ENCODE peak calls at places on chromosome 21, in ten cellular contexts. K, O, R, B, W, Q, N, P, Z and I are unnamed samples.

GRCh38 chr21:36203603-36203889 is 46.9 kb downstream of the DOP1B start:
- DNase-seq in K (no peak), O (peak; percentile 12), R (no peak), B (no peak), W (peak; percentile 54), Q (peak; percentile 64), N (no peak), P (no peak), Z (peak; percentile 70), I (peak; percentile 78)

GRCh38 chr21:22763442-22763841 is 1765.2 kb downstream of the NCAM2 start:
- DNase-seq in K (no peak), O (no peak), R (no peak), B (no peak), W (no peak), Q (no peak), N (no peak), P (no peak), Z (no peak), I (no peak)

GRCh38 chr21:20739421-20739820 is 258.8 kb upstream of the NCAM2 start:
- DNase-seq in K (no peak), O (no peak), R (no peak), B (no peak), W (no peak), Q (no peak), N (no peak), P (no peak), Z (no peak), I (no peak)

GRCh38 chr21:20443558-20444155 is 554.6 kb upstream of the NCAM2 start:
- DNase-seq in K (no peak), O (no peak), R (no peak), B (no peak), W (no peak), Q (no peak), N (no peak), P (no peak), Z (no peak), I (no peak)

GRCh38 chr21:32795376-32795775 is 23.8 kb upstream of the PAXBP1 start:
- DNase-seq in K (no peak), O (no peak), R (no peak), B (no peak), W (no peak), Q (no peak), N (no peak), P (no peak), Z (no peak), I (no peak)

GRCh38 chr21:46151261-46151988 is 4.0 kb downstream of the FTCD start:
- DNase-seq in K (no peak), O (no peak), R (no peak), B (peak; percentile 8), W (peak; percentile 32), Q (no peak), N (peak; percentile 47), P (peak; percentile 20), Z (no peak), I (no peak)

GRCh38 chr21:29300547-29301138 is 1.9 kb downstream of the BACH1 start:
- DNase-seq in K (no peak), O (peak; percentile 82), R (no peak), B (no peak), W (no peak), Q (peak; percentile 18), N (no peak), P (no peak), Z (peak; percentile 79), I (no peak)

GRCh38 chr21:20997308-20997632 is 939 bp upstream of the NCAM2 start:
- DNase-seq in K (no peak), O (no peak), R (no peak), B (no peak), W (no peak), Q (peak; percentile 1), N (no peak), P (peak; percentile 27), Z (no peak), I (no peak)

GRCh38 chr21:26964379-26964778 is 2.5 kb downstream of the ADAMTS5 start:
- DNase-seq in K (peak; percentile 33), O (no peak), R (peak; percentile 52), B (peak; percentile 15), W (no peak), Q (peak; percentile 26), N (no peak), P (peak; percentile 73), Z (no peak), I (peak; percentile 97)

GRCh38 chr21:19557046-19557445 is 1153.5 kb upstream of the TMPRSS15 start:
- DNase-seq in K (no peak), O (no peak), R (no peak), B (no peak), W (no peak), Q (no peak), N (no peak), P (no peak), Z (no peak), I (no peak)

GRCh38 chr21:38752051-38752505 is 53.7 kb upstream of the ETS2 start:
- DNase-seq in K (no peak), O (no peak), R (no peak), B (no peak), W (no peak), Q (no peak), N (no peak), P (no peak), Z (no peak), I (no peak)

GRCh38 chr21:38742580-38743260 is 63.0 kb upstream of the ETS2 start:
- DNase-seq in K (no peak), O (no peak), R (no peak), B (no peak), W (no peak), Q (no peak), N (no peak), P (no peak), Z (no peak), I (no peak)

GRCh38 chr21:38751379-38752050 is 54.2 kb upstream of the ETS2 start:
- DNase-seq in K (no peak), O (no peak), R (peak; percentile 47), B (peak; percentile 63), W (no peak), Q (peak; percentile 85), N (peak; percentile 81), P (peak; percentile 70), Z (no peak), I (no peak)

GRCh38 chr21:38743772-38744529 is 61.8 kb upstream of the ETS2 start:
- DNase-seq in K (no peak), O (no peak), R (peak; percentile 44), B (no peak), W (no peak), Q (no peak), N (no peak), P (no peak), Z (no peak), I (no peak)

DNA sequence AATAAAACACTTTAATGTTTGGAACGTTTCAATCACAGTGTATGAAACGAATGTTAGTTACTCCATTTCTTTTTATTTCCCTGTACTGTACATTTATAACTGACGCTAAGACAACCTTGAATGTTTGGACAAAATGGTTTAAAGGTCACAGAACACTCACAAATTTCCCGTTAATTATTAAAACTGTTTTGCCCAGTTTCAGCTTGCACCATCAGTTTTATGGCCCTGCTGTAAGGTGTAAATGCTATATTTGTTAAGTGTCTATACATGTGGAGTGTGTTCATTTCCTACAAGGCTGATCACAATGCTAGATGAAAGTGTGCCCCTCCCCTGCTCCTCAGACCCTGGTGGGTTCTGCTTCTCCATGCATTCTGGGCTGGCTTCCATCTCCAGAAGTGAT is 57.9 kb upstream of the ETS2 start:
- DNase-seq in K (no peak), O (no peak), R (no peak), B (no peak), W (no peak), Q (no peak), N (no peak), P (no peak), Z (no peak), I (no peak)
- TF ChIP-seq CTCF in K (no peak), O (no peak), R (no peak), B (no peak), W (no peak), Q (no peak), N (no peak), P (no peak), Z (no peak), I (no peak)

GRCh38 chr21:25887646-25888321 is 153.0 kb downstream of the GABPA start:
- DNase-seq in K (peak; percentile 80), O (no peak), R (no peak), B (no peak), W (no peak), Q (no peak), N (no peak), P (no peak), Z (no peak), I (no peak)

GRCh38 chr21:25888711-25889110 is 153.9 kb downstream of the GABPA start:
- DNase-seq in K (no peak), O (no peak), R (no peak), B (no peak), W (no peak), Q (no peak), N (no peak), P (no peak), Z (no peak), I (no peak)

GRCh38 chr21:25885880-25886279 is 151.1 kb downstream of the GABPA start:
- DNase-seq in K (no peak), O (no peak), R (no peak), B (no peak), W (no peak), Q (no peak), N (no peak), P (no peak), Z (no peak), I (no peak)

GRCh38 chr21:25885405-25885804 is 150.6 kb downstream of the GABPA start:
- DNase-seq in K (no peak), O (no peak), R (no peak), B (no peak), W (no peak), Q (no peak), N (no peak), P (no peak), Z (no peak), I (no peak)

GRCh38 chr21:25887166-25887565 is 152.4 kb downstream of the GABPA start:
- DNase-seq in K (peak; percentile 68), O (no peak), R (no peak), B (no peak), W (no peak), Q (no peak), N (no peak), P (no peak), Z (no peak), I (no peak)
- TF ChIP-seq CTCF in K (no peak), O (peak; percentile 23), R (no peak), B (no peak), W (no peak), Q (peak; percentile 16), N (no peak), P (peak; percentile 4), Z (no peak), I (no peak)

GRCh38 chr21:14862794-14863720 is 201.7 kb downstream of the NRIP1 start:
- DNase-seq in K (no peak), O (no peak), R (no peak), B (no peak), W (no peak), Q (peak; percentile 42), N (no peak), P (no peak), Z (no peak), I (no peak)
- TF ChIP-seq CTCF in K (peak; percentile 42), O (peak; percentile 46), R (peak; percentile 53), B (peak; percentile 47), W (peak; percentile 60), Q (peak; percentile 56), N (peak; percentile 52), P (peak; percentile 60), Z (no peak), I (peak; percentile 62)

DNA sequence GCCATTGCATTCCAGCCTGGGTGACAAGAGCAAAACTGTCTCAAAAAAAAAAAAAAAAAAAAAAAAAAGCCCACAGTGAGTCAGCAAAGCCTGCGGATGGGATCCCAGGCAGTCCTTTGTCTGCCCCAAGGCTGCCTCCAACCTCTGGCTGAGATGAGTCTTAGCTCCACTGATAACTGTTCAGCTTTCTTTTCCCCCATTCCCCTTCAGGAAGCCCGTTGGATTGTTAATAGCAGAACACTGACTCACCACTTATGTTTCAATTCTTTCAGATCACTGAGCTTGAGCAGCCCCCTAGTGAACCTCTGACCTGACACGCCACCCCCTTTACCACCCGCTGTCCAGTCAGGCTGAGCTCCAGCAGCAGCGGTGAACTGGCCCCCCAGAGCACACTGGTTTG is 57.5 kb downstream of the ERG start:
- DNase-seq in K (no peak), O (no peak), R (no peak), B (no peak), W (no peak), Q (peak; percentile 92), N (no peak), P (no peak), Z (no peak), I (peak; percentile 80)
- TF ChIP-seq CTCF in K (no peak), O (no peak), R (no peak), B (no peak), W (no peak), Q (no peak), N (no peak), P (no peak), Z (no peak), I (no peak)